ENCODE peak calls at places on chromosomes 5 and 9, in nine cellular contexts. B is CD8-positive, alpha-beta T cell; O is RCC 7860; V is mucosa of descending colon; T is astrocyte; R is PC-9; X is gastrocnemius medialis; M is BE2C; J is right cardiac atrium. D is an unnamed sample.

GRCh38 chr9:3520564-3520963 is 5.2 kb downstream of the RFX3 start:
- DNase-seq in B (no peak), O (no peak), V (no peak), T (no peak), R (no peak), X (no peak), M (no peak), J (no peak), D (no peak)

GRCh38 chr9:127148014-127148413 is 25.6 kb upstream of the ANGPTL2 start:
- DNase-seq in B (no peak), O (no peak), V (no peak), T (no peak), R (no peak), X (no peak), M (no peak), J (no peak), D (no peak)

GRCh38 chr9:134488251-134488900 is 153.2 kb upstream of the COL5A1 start:
- DNase-seq in B (no peak), O (no peak), V (peak), T (no peak), R (no peak), X (peak), M (no peak), J (peak), D (peak)

GRCh38 chr5:1515921-1516571 is 7.7 kb downstream of the LPCAT1 start:
- DNase-seq in B (peak), O (peak), V (peak), T (peak), R (peak), X (peak), M (no peak), J (peak), D (peak)

GRCh38 chr5:80884851-80885697 is 75.1 kb upstream of the RASGRF2 start:
- DNase-seq in B (no peak), O (no peak), V (no peak), T (no peak), R (no peak), X (no peak), M (no peak), J (no peak), D (no peak)

GRCh38 chr5:79255786-79256557 is 20.0 kb downstream of the JMY start:
- DNase-seq in B (no peak), O (peak), V (peak), T (peak), R (no peak), X (no peak), M (peak), J (no peak), D (no peak)

GRCh38 chr5:95822408-95823240 is at the start of gene GLRX:
- DNase-seq in B (peak), O (peak), V (peak), T (peak), R (peak), X (peak), M (peak), J (peak), D (peak)

GRCh38 chr9:116616304-116616914 is 70.7 kb upstream of the TRIM32 start:
- DNase-seq in B (no peak), O (no peak), V (peak), T (no peak), R (no peak), X (no peak), M (no peak), J (no peak), D (no peak)

GRCh38 chr5:71757590-71758543 is 38.8 kb downstream of the CARTPT start:
- DNase-seq in B (peak), O (peak), V (peak), T (peak), R (peak), X (peak), M (peak), J (peak), D (peak)

GRCh38 chr9:13171261-13171660 is 108.2 kb downstream of the MPDZ start:
- DNase-seq in B (no peak), O (no peak), V (no peak), T (peak), R (no peak), X (no peak), M (no peak), J (no peak), D (no peak)

GRCh38 chr9:136799079-136799853 is 3.1 kb downstream of the CCDC183 start:
- DNase-seq in B (no peak), O (peak), V (peak), T (no peak), R (no peak), X (no peak), M (no peak), J (no peak), D (no peak)

GRCh38 chr5:180844432-180844831 is 16.6 kb downstream of the ZFP62 start:
- DNase-seq in B (no peak), O (no peak), V (no peak), T (no peak), R (no peak), X (no peak), M (no peak), J (no peak), D (no peak)

GRCh38 chr5:123097483-123097870 is 8.4 kb downstream of the PRDM6 start:
- DNase-seq in B (no peak), O (no peak), V (no peak), T (no peak), R (no peak), X (no peak), M (no peak), J (no peak), D (no peak)

GRCh38 chr9:134867917-134868750 is 12.5 kb upstream of the FCN2 start:
- DNase-seq in B (no peak), O (no peak), V (no peak), T (no peak), R (no peak), X (no peak), M (no peak), J (no peak), D (no peak)

GRCh38 chr9:130766031-130766903 is 68.8 kb upstream of the ABL1 start:
- DNase-seq in B (no peak), O (no peak), V (peak), T (peak), R (no peak), X (no peak), M (no peak), J (no peak), D (peak)

GRCh38 chr5:126926152-126926551 is 104.2 kb downstream of the MARCHF3 start:
- DNase-seq in B (no peak), O (no peak), V (no peak), T (no peak), R (no peak), X (no peak), M (no peak), J (no peak), D (no peak)

GRCh38 chr5:81838307-81838906 is 87.5 kb upstream of the SSBP2 start:
- DNase-seq in B (peak), O (no peak), V (peak), T (no peak), R (peak), X (no peak), M (no peak), J (no peak), D (no peak)

GRCh38 chr5:135535820-135536801 is at the start of gene NEUROG1:
- DNase-seq in B (no peak), O (no peak), V (no peak), T (no peak), R (no peak), X (no peak), M (peak), J (no peak), D (no peak)

GRCh38 chr9:132651259-132651658 is 18.5 kb downstream of the DDX31 start:
- DNase-seq in B (no peak), O (no peak), V (peak), T (peak), R (peak), X (no peak), M (peak), J (no peak), D (no peak)

GRCh38 chr5:144352318-144352717 is 181.6 kb downstream of the KCTD16 start:
- DNase-seq in B (no peak), O (no peak), V (no peak), T (no peak), R (no peak), X (no peak), M (no peak), J (no peak), D (no peak)

GRCh38 chr5:96936431-96937221 is 746 bp downstream of the LNPEP start:
- DNase-seq in B (peak), O (no peak), V (peak), T (no peak), R (peak), X (peak), M (peak), J (peak), D (peak)

D was measured in psoas muscle.